ENCODE peak calls at places on chromosome 19, in four cellular contexts. I is IMR-90, L is H9, G is neuronal stem cell. C is an unnamed sample.
A peak's percentile ranks its signal among the peaks of the same experiment; 100 is the strongest.

GRCh38 chr19:10027158-10027997 is 14.1 kb downstream of the RDH8 start:
- DNase-seq in I (peak; percentile 92), L (peak; percentile 98), G (peak; percentile 91), C (peak; percentile 95)

GRCh38 chr19:799076-799881 is 2.0 kb downstream of the PTBP1 start:
- DNase-seq in I (peak; percentile 49), L (peak; percentile 54), G (peak; percentile 58), C (peak; percentile 78)

GRCh38 chr19:38538793-38539528 is 78.8 kb downstream of the MAP4K1 start:
- DNase-seq in I (no peak), L (no peak), G (no peak), C (no peak)

GRCh38 chr19:49432141-49433073 is 7.2 kb downstream of the GFY start:
- DNase-seq in I (no peak), L (peak; percentile 95), G (no peak), C (peak; percentile 66)

GRCh38 chr19:46610851-46611770 is 10.0 kb downstream of the CALM3 start:
- DNase-seq in I (peak; percentile 36), L (no peak), G (no peak), C (no peak)

GRCh38 chr19:43504426-43505185 is at the start of gene PHLDB3:
- DNase-seq in I (peak; percentile 9), L (peak; percentile 64), G (no peak), C (peak; percentile 36)

GRCh38 chr19:16736709-16737108 is 17.1 kb downstream of the NWD1 start:
- DNase-seq in I (no peak), L (no peak), G (no peak), C (peak; percentile 13)

GRCh38 chr19:14167013-14167593 is 30.7 kb upstream of the ASF1B start:
- DNase-seq in I (no peak), L (no peak), G (no peak), C (no peak)

GRCh38 chr19:35513231-35513974 is at the start of gene DMKN:
- DNase-seq in I (peak; percentile 58), L (peak; percentile 61), G (no peak), C (peak; percentile 78)

GRCh38 chr19:38730470-38730730 is 13.9 kb downstream of the CAPN12 start:
- DNase-seq in I (no peak), L (no peak), G (no peak), C (no peak)

GRCh38 chr19:47241919-47242644 is 11.1 kb upstream of the BBC3 start:
- DNase-seq in I (no peak), L (no peak), G (no peak), C (no peak)

GRCh38 chr19:35715981-35716734 is 1.6 kb upstream of the KMT2B start:
- DNase-seq in I (peak; percentile 30), L (no peak), G (no peak), C (no peak)

GRCh38 chr19:45632468-45633196 is 6.6 kb downstream of the EML2 start:
- DNase-seq in I (peak; percentile 89), L (peak; percentile 94), G (peak; percentile 88), C (peak; percentile 92)

GRCh38 chr19:29843180-29844051 is 31.6 kb downstream of the CCNE1 start:
- DNase-seq in I (no peak), L (peak; percentile 58), G (peak; percentile 17), C (peak; percentile 71)

GRCh38 chr19:29840066-29840950 is 28.5 kb downstream of the CCNE1 start:
- DNase-seq in I (no peak), L (no peak), G (no peak), C (no peak)

GRCh38 chr19:29841559-29842367 is 30.0 kb downstream of the CCNE1 start:
- DNase-seq in I (peak; percentile 57), L (peak; percentile 78), G (peak; percentile 29), C (peak; percentile 89)

GRCh38 chr19:29841209-29841558 is 29.4 kb downstream of the CCNE1 start:
- DNase-seq in I (no peak), L (no peak), G (no peak), C (peak; percentile 46)

DNA sequence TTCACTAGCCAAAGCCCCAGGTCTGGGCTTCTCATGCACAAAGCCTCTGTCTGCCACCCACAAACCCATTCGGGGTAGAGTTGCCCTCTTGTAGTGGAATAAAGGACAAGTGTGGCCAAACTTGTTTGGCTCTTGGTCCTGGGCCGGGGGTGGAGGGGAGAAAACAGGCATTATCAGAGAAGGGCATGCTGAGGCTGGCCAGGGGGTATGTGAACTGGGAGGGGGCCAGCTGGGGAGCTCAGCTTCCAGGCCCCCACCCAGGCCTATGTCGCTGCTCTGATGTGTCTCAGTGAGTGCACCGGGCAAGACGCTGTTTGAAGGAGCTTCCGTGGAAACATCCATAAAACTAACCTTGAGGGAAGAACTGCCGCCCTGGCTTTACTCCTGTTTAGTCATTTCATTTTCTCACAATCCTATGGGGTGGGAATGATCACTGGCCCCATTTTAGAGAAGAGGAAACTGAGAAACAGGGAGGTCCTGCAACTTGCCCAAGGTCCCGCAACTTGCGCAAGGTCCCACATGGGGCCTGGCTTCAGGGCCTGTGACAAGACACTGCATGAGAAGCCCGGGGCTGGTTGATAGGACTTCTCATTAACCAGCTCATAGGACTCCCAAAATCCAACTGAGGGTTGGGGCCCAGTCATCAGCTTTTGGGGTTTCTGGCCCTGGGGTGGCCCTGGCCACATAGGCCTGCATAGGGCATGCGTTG is 30.8 kb downstream of the CCNE1 start:
- DNase-seq in I (no peak), L (no peak), G (no peak), C (no peak)
- H3K4ac ChIP-seq in I (no peak overlapping the region), L (no peak overlapping the region), G (no peak overlapping the region), C (no peak overlapping the region)

GRCh38 chr19:40524655-40525054 is 52.0 kb upstream of the SHKBP1 start:
- DNase-seq in I (no peak), L (no peak), G (no peak), C (no peak)

GRCh38 chr19:40523322-40524047 is 53.2 kb upstream of the SHKBP1 start:
- DNase-seq in I (peak; percentile 44), L (peak; percentile 90), G (peak; percentile 56), C (peak; percentile 89)

GRCh38 chr19:40519352-40520322 is 52.8 kb downstream of the SPTBN4 start:
- DNase-seq in I (peak; percentile 40), L (peak; percentile 73), G (no peak), C (peak; percentile 69)

GRCh38 chr19:40524133-40524549 is 52.5 kb upstream of the SHKBP1 start:
- DNase-seq in I (no peak), L (no peak), G (no peak), C (no peak)

GRCh38 chr19:40521276-40521675 is 54.5 kb downstream of the SPTBN4 start:
- DNase-seq in I (peak; percentile 29), L (no peak), G (no peak), C (no peak)
- H2BK120ac ChIP-seq in I (no peak overlapping the region), L (no peak overlapping the region), G (no peak overlapping the region), C (no peak overlapping the region)

DNA sequence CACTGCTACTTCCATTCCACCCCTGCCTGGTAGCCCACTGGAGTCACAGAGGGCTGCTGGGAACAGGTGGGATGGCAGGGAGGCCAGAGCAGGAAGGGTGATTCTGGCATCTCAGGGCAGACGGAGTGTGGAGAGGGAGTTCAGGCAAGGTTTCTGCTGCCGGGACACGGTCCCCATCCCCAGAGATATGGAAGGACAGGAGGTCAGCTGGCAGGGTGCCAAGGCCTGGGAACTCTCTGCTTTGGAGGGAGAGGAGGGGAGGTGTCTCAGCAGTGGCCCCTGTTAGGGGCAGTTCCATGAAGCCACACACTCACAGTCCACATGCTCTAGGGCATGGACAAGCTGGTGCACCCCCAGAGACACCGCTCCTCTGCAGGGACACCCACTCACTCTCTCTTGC is 68.1 kb downstream of the CHST8 start:
- DNase-seq in I (no peak), L (no peak), G (no peak), C (no peak)
- H4K8ac ChIP-seq in I (no peak overlapping the region), L (no peak overlapping the region), G (peak overlapping the region; percentile 48), C (no peak overlapping the region)

DNA sequence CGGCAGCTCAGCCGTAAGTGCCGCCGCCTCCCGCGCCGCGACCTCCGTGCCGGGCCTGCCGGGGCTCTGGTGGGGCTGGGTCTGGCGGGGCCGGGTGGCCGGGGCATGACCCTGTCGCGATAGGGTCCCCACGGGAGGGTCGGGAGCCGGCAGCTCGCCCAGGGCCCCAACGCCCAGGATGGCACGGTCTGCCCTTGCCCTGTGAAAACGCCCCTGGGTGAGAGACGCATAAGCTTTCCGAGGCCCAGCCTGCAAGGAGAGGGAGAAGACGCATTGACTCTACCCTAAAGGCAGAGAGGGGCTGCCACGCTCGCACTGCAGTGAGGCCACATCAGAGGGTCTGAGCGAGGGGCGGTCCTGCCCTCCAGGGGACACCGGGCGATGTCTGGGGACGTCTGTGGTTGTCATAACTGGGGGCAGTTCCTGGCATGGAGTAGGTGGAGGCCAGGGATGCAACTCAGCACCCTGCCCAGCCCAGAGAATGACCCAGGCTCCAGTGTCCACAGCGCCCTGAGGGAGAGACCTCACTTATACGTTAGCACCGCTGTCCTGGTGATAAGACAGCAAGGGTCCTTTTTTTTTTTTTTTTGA is 539 bp downstream of the ZNF554 start:
- DNase-seq in I (no peak), L (peak; percentile 48), G (peak; percentile 35), C (peak; percentile 47)
- H3K4ac ChIP-seq in I (peak overlapping the region; percentile 56), L (no peak overlapping the region), G (peak overlapping the region; percentile 19), C (peak overlapping the region; percentile 18)

GRCh38 chr19:4541114-4541805 is 1.4 kb upstream of the LRG1 start:
- DNase-seq in I (no peak), L (no peak), G (no peak), C (no peak)

GRCh38 chr19:4539697-4540581 is at the start of gene LRG1:
- DNase-seq in I (no peak), L (no peak), G (no peak), C (peak; percentile 25)

GRCh38 chr19:4543856-4544647 is 4.2 kb upstream of the LRG1 start:
- DNase-seq in I (no peak), L (no peak), G (no peak), C (no peak)

GRCh38 chr19:4542896-4543351 is 3.1 kb upstream of the LRG1 start:
- DNase-seq in I (no peak), L (no peak), G (no peak), C (no peak)

GRCh38 chr19:4543444-4543843 is 3.6 kb upstream of the LRG1 start:
- DNase-seq in I (no peak), L (no peak), G (no peak), C (no peak)
- H2BK120ac ChIP-seq in I (no peak overlapping the region), L (no peak overlapping the region), G (no peak overlapping the region), C (no peak overlapping the region)

GRCh38 chr19:20385056-20385455 is 180.5 kb downstream of the ZNF737 start:
- DNase-seq in I (no peak), L (no peak), G (no peak), C (no peak)

DNA sequence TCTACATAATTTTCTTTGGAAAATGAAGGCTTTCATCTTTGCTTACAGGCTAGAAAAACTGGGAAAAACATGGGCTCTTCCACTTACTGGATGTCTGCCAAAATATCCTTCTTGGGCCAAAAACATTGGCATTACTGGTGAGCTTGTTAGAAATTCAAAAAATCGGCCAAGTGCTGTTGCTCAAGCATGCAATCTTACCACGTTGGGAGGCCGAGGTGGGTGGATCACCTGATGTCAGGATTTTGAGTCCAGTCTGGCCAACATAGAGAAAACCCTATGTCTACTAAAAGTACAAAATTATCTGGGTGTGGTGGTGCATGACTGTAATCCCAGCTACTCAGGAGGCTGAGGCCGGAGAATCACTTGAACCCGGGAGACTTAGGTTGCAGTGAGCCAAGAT is 176.8 kb downstream of the ZNF737 start:
- DNase-seq in I (no peak), L (no peak), G (no peak), C (no peak)
- H4K8ac ChIP-seq in I (no peak overlapping the region), L (no peak overlapping the region), G (no peak overlapping the region), C (no peak overlapping the region)

GRCh38 chr19:42370667-42371066 is 19.4 kb downstream of the CNFN start:
- DNase-seq in I (no peak), L (no peak), G (no peak), C (peak; percentile 32)
- H3K4ac ChIP-seq in I (no peak overlapping the region), L (no peak overlapping the region), G (no peak overlapping the region), C (no peak overlapping the region)

DNA sequence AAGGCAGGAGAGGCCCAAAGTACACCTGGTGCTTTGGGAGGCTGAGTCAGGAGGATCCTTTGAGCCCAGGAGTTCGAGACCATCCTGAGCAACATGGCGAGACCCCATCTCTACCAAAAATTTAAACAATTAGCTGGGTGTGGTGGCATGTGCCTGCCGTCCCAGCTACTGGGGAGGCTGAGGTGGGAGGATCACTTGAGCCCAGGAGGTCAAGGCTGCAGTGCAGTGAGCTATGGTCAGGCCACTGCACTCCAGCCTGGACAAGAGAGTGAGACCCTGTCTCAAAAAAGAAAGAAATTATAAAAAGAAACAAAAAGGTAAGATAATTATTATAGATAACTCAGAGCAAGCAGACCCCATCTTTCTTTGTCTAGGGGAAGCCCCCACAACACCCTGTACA is 1.9 kb downstream of the HOMER3 start:
- DNase-seq in I (no peak), L (no peak), G (no peak), C (no peak)
- H2BK120ac ChIP-seq in I (peak overlapping the region; percentile 33), L (no peak overlapping the region), G (peak overlapping the region; percentile 61), C (no peak overlapping the region)